ENCODE peak calls at places on chromosomes 12 and 14, in six cellular contexts. I is NCI-H1417 treated with DMSO at 0.1 percent for 48 hours, P is neural crest cell, V is RWPE2, A is RPMI8226, G is WTC11. J is an unnamed sample.
A peak's percentile ranks its signal among the peaks of the same experiment; 100 is the strongest.

GRCh38 chr12:19125325-19125724 is 4.2 kb upstream of the PLEKHA5 start:
- DNase-seq in I (no peak), V (no peak), P (no peak), G (no peak), A (no peak), J (no peak)

GRCh38 chr12:130465046-130465445 is 127.4 kb downstream of the PIWIL1 start:
- DNase-seq in P (no peak), I (no peak), V (no peak), A (no peak), G (no peak), J (no peak)

GRCh38 chr12:62164036-62164435 is 96.2 kb upstream of the USP15 start:
- DNase-seq in V (no peak), P (no peak), G (no peak), I (no peak), A (no peak), J (no peak)

GRCh38 chr12:53627919-53628318 is 1.7 kb upstream of the ATF7 start:
- DNase-seq in V (no peak), I (no peak), A (no peak), P (no peak), G (no peak), J (no peak)

GRCh38 chr14:88667555-88668273 is 104.9 kb downstream of the ZC3H14 start:
- DNase-seq in A (peak; percentile 60), G (peak; percentile 38), I (peak; percentile 38), V (no peak), P (peak; percentile 53), J (peak; percentile 92)

GRCh38 chr14:95098984-95099599 is 58.2 kb downstream of the DICER1 start:
- DNase-seq in I (no peak), P (peak; percentile 49), V (no peak), G (peak; percentile 55), A (peak; percentile 15), J (peak; percentile 83)

GRCh38 chr12:120817559-120818330 is 86.4 kb downstream of the SPPL3 start:
- DNase-seq in G (no peak), V (no peak), A (no peak), P (no peak), I (no peak), J (no peak)

GRCh38 chr14:101192661-101193000 is 289.1 kb upstream of the RTL1 start:
- DNase-seq in P (no peak), I (no peak), G (no peak), V (no peak), A (no peak), J (no peak)

GRCh38 chr12:27142102-27142721 is 59.8 kb upstream of the C12orf71 start:
- DNase-seq in P (peak; percentile 62), I (no peak), G (peak; percentile 66), A (peak; percentile 53), V (no peak), J (peak; percentile 87)

GRCh38 chr12:53563452-53563851 is 56.2 kb upstream of the NPFF start:
- DNase-seq in V (no peak), A (no peak), I (no peak), G (no peak), P (no peak), J (no peak)

GRCh38 chr14:100871234-100872186 is 32.0 kb downstream of the RTL1 start:
- DNase-seq in G (no peak), P (no peak), V (peak; percentile 68), I (no peak), A (no peak), J (no peak)

GRCh38 chr12:94770777-94771176 is 120.4 kb upstream of the TMCC3 start:
- DNase-seq in G (no peak), A (no peak), V (no peak), P (no peak), I (no peak), J (no peak)

GRCh38 chr14:94051115-94051514 is 25.0 kb downstream of the OTUB2 start:
- DNase-seq in V (no peak), A (no peak), G (peak; percentile 50), P (no peak), I (no peak), J (peak; percentile 89)

GRCh38 chr12:45726594-45727300 is 2.8 kb upstream of the ARID2 start:
- DNase-seq in I (no peak), G (peak; percentile 54), V (peak; percentile 62), A (peak; percentile 44), P (peak; percentile 29), J (peak; percentile 68)

GRCh38 chr12:47458273-47458672 is 247.6 kb downstream of the RPAP3 start:
- DNase-seq in P (no peak), V (no peak), A (no peak), I (no peak), G (no peak), J (no peak)

GRCh38 chr14:46034305-46034704 is 617.3 kb downstream of the RPL10L start:
- DNase-seq in G (no peak), A (no peak), V (no peak), P (no peak), I (no peak), J (no peak)

GRCh38 chr14:53195949-53196348 is 42.8 kb upstream of the DDHD1 start:
- DNase-seq in I (no peak), A (no peak), P (no peak), V (no peak), G (no peak), J (no peak)

GRCh38 chr14:50944647-50945413 is 547 bp upstream of the PYGL start:
- DNase-seq in A (no peak), I (no peak), G (no peak), P (no peak), V (peak; percentile 74), J (peak; percentile 34)

GRCh38 chr12:4025420-4026358 is 152.5 kb upstream of the PARP11 start:
- DNase-seq in P (peak; percentile 64), A (no peak), I (no peak), V (no peak), G (peak; percentile 82), J (no peak)

GRCh38 chr12:1205512-1206060 is 214.6 kb downstream of the ERC1 start:
- DNase-seq in G (no peak), A (no peak), V (no peak), I (no peak), P (no peak), J (no peak)

J was measured in Ammon's horn.